ENCODE peak calls at places on chromosome 4, in eight cellular contexts. K is AG10803, D is MG63, V is DMS79, P is cardiac muscle cell, O is bronchial epithelial cell, R is NCI-H2171, H is H9. J is an unnamed sample.

GRCh38 chr4:152264106-152264505 is 271.8 kb downstream of the FBXW7 start:
- DNase-seq in K (no peak), D (no peak), V (no peak), P (no peak), O (no peak), R (no peak), H (no peak), J (no peak)

GRCh38 chr4:146520894-146521542 is 722 bp downstream of the SLC10A7 start:
- DNase-seq in K (peak; percentile 62), D (peak; percentile 16), V (no peak), P (peak; percentile 77), O (peak; percentile 65), R (peak; percentile 6), H (no peak), J (no peak)

GRCh38 chr4:84870398-84871163 is 95.9 kb downstream of the WDFY3 start:
- DNase-seq in K (peak; percentile 30), D (no peak), V (no peak), P (peak; percentile 79), O (peak; percentile 52), R (no peak), H (peak; percentile 70), J (no peak)

GRCh38 chr4:136369073-136369472 is 1163.2 kb downstream of the PCDH18 start:
- DNase-seq in K (no peak), D (no peak), V (no peak), P (no peak), O (peak; percentile 5), R (no peak), H (no peak), J (no peak)

GRCh38 chr4:46886711-46887110 is 22.3 kb downstream of the COX7B2 start:
- DNase-seq in K (no peak), D (no peak), V (no peak), P (peak; percentile 9), O (peak; percentile 9), R (no peak), H (no peak), J (no peak)

GRCh38 chr4:136873555-136873954 is 658.7 kb downstream of the PCDH18 start:
- DNase-seq in K (no peak), D (no peak), V (no peak), P (no peak), O (no peak), R (no peak), H (no peak), J (no peak)

GRCh38 chr4:173448919-173449641 is 50.2 kb upstream of the SCRG1 start:
- DNase-seq in K (no peak), D (no peak), V (no peak), P (no peak), O (no peak), R (peak; percentile 25), H (no peak), J (peak; percentile 26)

GRCh38 chr4:152729466-152729865 is 49.7 kb upstream of the TMEM154 start:
- DNase-seq in K (peak; percentile 68), D (peak; percentile 45), V (no peak), P (peak; percentile 70), O (peak; percentile 92), R (no peak), H (no peak), J (no peak)

GRCh38 chr4:52250124-52250523 is 199.0 kb downstream of the SPATA18 start:
- DNase-seq in K (peak; percentile 17), D (peak; percentile 18), V (peak; percentile 85), P (peak; percentile 44), O (no peak), R (peak; percentile 74), H (no peak), J (peak; percentile 38)

GRCh38 chr4:155608231-155608885 is 58.3 kb upstream of the GUCY1A1 start:
- DNase-seq in K (peak; percentile 40), D (peak; percentile 67), V (no peak), P (peak; percentile 69), O (peak; percentile 7), R (no peak), H (no peak), J (no peak)

GRCh38 chr4:37157403-37158167 is 87.0 kb upstream of the NWD2 start:
- DNase-seq in K (no peak), D (no peak), V (no peak), P (no peak), O (no peak), R (no peak), H (no peak), J (no peak)

GRCh38 chr4:104064650-104065577 is 345.1 kb upstream of the TACR3 start:
- DNase-seq in K (no peak), D (peak; percentile 2), V (no peak), P (peak; percentile 39), O (peak; percentile 43), R (no peak), H (peak; percentile 61), J (peak; percentile 1)

GRCh38 chr4:38430841-38431240 is 233.2 kb upstream of the KLF3 start:
- DNase-seq in K (no peak), D (no peak), V (no peak), P (no peak), O (peak; percentile 53), R (no peak), H (no peak), J (no peak)

GRCh38 chr4:98446499-98447375 is 185.6 kb downstream of the RAP1GDS1 start:
- DNase-seq in K (peak; percentile 57), D (no peak), V (peak; percentile 1), P (peak; percentile 74), O (peak; percentile 96), R (no peak), H (no peak), J (no peak)

GRCh38 chr4:2254665-2255500 is 7.0 kb downstream of the MXD4 start:
- DNase-seq in K (no peak), D (no peak), V (no peak), P (no peak), O (no peak), R (no peak), H (no peak), J (no peak)

GRCh38 chr4:168585168-168586091 is 88.6 kb downstream of the PALLD start:
- DNase-seq in K (peak; percentile 77), D (peak; percentile 86), V (no peak), P (peak; percentile 90), O (peak; percentile 69), R (no peak), H (peak; percentile 82), J (no peak)

GRCh38 chr4:73103799-73104503 is 34.4 kb upstream of the COX18 start:
- DNase-seq in K (no peak), D (no peak), V (no peak), P (peak; percentile 8), O (peak; percentile 4), R (no peak), H (no peak), J (no peak)

GRCh38 chr4:149997881-149998421 is 80.3 kb upstream of the DCLK2 start:
- DNase-seq in K (no peak), D (peak; percentile 1), V (peak; percentile 30), P (no peak), O (peak; percentile 84), R (no peak), H (no peak), J (no peak)

GRCh38 chr4:72984351-72984750 is 85.2 kb downstream of the COX18 start:
- DNase-seq in K (no peak), D (no peak), V (no peak), P (no peak), O (no peak), R (no peak), H (no peak), J (no peak)

GRCh38 chr4:185307136-185307950 is 88.4 kb downstream of the LRP2BP start:
- DNase-seq in K (no peak), D (no peak), V (no peak), P (no peak), O (peak; percentile 90), R (no peak), H (peak; percentile 69), J (no peak)

GRCh38 chr4:7194251-7195137 is 2.2 kb downstream of the SORCS2 start:
- DNase-seq in K (peak; percentile 37), D (peak; percentile 38), V (peak; percentile 81), P (peak; percentile 34), O (no peak), R (no peak), H (peak; percentile 37), J (peak; percentile 82)

GRCh38 chr4:77538574-77539157 is 67.0 kb upstream of the CXCL13 start:
- DNase-seq in K (no peak), D (peak; percentile 3), V (peak; percentile 11), P (peak; percentile 75), O (peak; percentile 94), R (no peak), H (no peak), J (no peak)

GRCh38 chr4:27094785-27095184 is 234.1 kb downstream of the STIM2 start:
- DNase-seq in K (no peak), D (no peak), V (no peak), P (no peak), O (no peak), R (no peak), H (no peak), J (no peak)

GRCh38 chr4:186770446-186771175 is 47.0 kb upstream of the FAT1 start:
- DNase-seq in K (peak; percentile 89), D (no peak), V (no peak), P (peak; percentile 74), O (peak; percentile 89), R (no peak), H (no peak), J (no peak)

GRCh38 chr4:4575284-4576211 is 33.7 kb upstream of the STX18 start:
- DNase-seq in K (peak; percentile 62), D (peak; percentile 44), V (no peak), P (peak; percentile 73), O (no peak), R (no peak), H (peak; percentile 84), J (peak; percentile 72)

GRCh38 chr4:44760142-44760898 is 34.0 kb upstream of the GNPDA2 start:
- DNase-seq in K (peak; percentile 44), D (no peak), V (no peak), P (peak; percentile 65), O (peak; percentile 26), R (no peak), H (no peak), J (no peak)